ENCODE peak calls at places on chromosome 4, in eight cellular contexts. One of them, this sample, is unnamed.
A peak's percentile ranks its signal among the peaks of the same experiment; 100 is the strongest.

GRCh38 chr4:127965062-127965802 is at the start of the genes ABHD18 and MFSD8:
- DNase-seq in mesendoderm: peak; percentile 99
- DNase-seq in uterus: peak; percentile 98
- DNase-seq in neuronal stem cell: peak; percentile 97
- DNase-seq in ovary: peak; percentile 99
- DNase-seq in pancreas: peak; percentile 100
- DNase-seq in adrenal gland: peak; percentile 100
- DNase-seq in fibroblast of lung: peak; percentile 99
- DNase-seq in this sample: peak; percentile 100

GRCh38 chr4:15375707-15376106 is 52.1 kb upstream of the C1QTNF7 start:
- DNase-seq in adrenal gland: no peak
- DNase-seq in pancreas: no peak
- DNase-seq in neuronal stem cell: no peak
- DNase-seq in uterus: no peak
- DNase-seq in ovary: no peak
- DNase-seq in mesendoderm: no peak
- DNase-seq in fibroblast of lung: peak; percentile 31
- DNase-seq in this sample: no peak

GRCh38 chr4:183444953-183445543 is 612 bp downstream of the CDKN2AIP start:
- DNase-seq in adrenal gland: peak; percentile 68
- DNase-seq in ovary: peak; percentile 40
- DNase-seq in pancreas: peak; percentile 63
- DNase-seq in fibroblast of lung: peak; percentile 8
- DNase-seq in uterus: no peak
- DNase-seq in mesendoderm: peak; percentile 53
- DNase-seq in neuronal stem cell: no peak
- DNase-seq in this sample: no peak

GRCh38 chr4:86891785-86892638 is at the start of gene C4orf36:
- DNase-seq in neuronal stem cell: peak; percentile 70
- DNase-seq in fibroblast of lung: peak; percentile 45
- DNase-seq in adrenal gland: peak; percentile 67
- DNase-seq in mesendoderm: peak; percentile 94
- DNase-seq in ovary: peak; percentile 63
- DNase-seq in uterus: peak; percentile 60
- DNase-seq in pancreas: peak; percentile 78
- DNase-seq in this sample: no peak

GRCh38 chr4:90121961-90122748 is 5.0 kb upstream of the CCSER1 start:
- DNase-seq in uterus: no peak
- DNase-seq in neuronal stem cell: no peak
- DNase-seq in adrenal gland: no peak
- DNase-seq in mesendoderm: no peak
- DNase-seq in ovary: no peak
- DNase-seq in fibroblast of lung: no peak
- DNase-seq in pancreas: no peak
- DNase-seq in this sample: no peak

GRCh38 chr4:86959588-86960500 is 25.0 kb downstream of the AFF1 start:
- DNase-seq in adrenal gland: no peak
- DNase-seq in neuronal stem cell: peak; percentile 85
- DNase-seq in uterus: no peak
- DNase-seq in pancreas: no peak
- DNase-seq in ovary: no peak
- DNase-seq in mesendoderm: peak; percentile 91
- DNase-seq in fibroblast of lung: no peak
- DNase-seq in this sample: no peak

GRCh38 chr4:8732681-8733243 is 138.9 kb downstream of the HMX1 start:
- DNase-seq in adrenal gland: peak; percentile 18
- DNase-seq in uterus: no peak
- DNase-seq in ovary: no peak
- DNase-seq in mesendoderm: no peak
- DNase-seq in pancreas: no peak
- DNase-seq in fibroblast of lung: no peak
- DNase-seq in neuronal stem cell: no peak
- DNase-seq in this sample: no peak

GRCh38 chr4:132063829-132064228 is 1085.3 kb upstream of the PCDH10 start:
- DNase-seq in ovary: no peak
- DNase-seq in neuronal stem cell: no peak
- DNase-seq in fibroblast of lung: no peak
- DNase-seq in adrenal gland: no peak
- DNase-seq in pancreas: no peak
- DNase-seq in uterus: no peak
- DNase-seq in mesendoderm: no peak
- DNase-seq in this sample: no peak

GRCh38 chr4:159594576-159594975 is 491.7 kb downstream of the RAPGEF2 start:
- DNase-seq in pancreas: no peak
- DNase-seq in fibroblast of lung: no peak
- DNase-seq in uterus: no peak
- DNase-seq in ovary: no peak
- DNase-seq in neuronal stem cell: no peak
- DNase-seq in mesendoderm: peak; percentile 55
- DNase-seq in adrenal gland: no peak
- DNase-seq in this sample: no peak

GRCh38 chr4:99998062-99998880 is 48.2 kb upstream of the H2AZ1 start:
- DNase-seq in neuronal stem cell: no peak
- DNase-seq in fibroblast of lung: peak; percentile 59
- DNase-seq in uterus: no peak
- DNase-seq in mesendoderm: peak; percentile 33
- DNase-seq in pancreas: no peak
- DNase-seq in ovary: no peak
- DNase-seq in adrenal gland: no peak
- DNase-seq in this sample: no peak

GRCh38 chr4:169279111-169279510 is 8.4 kb upstream of the SH3RF1 start:
- DNase-seq in fibroblast of lung: peak; percentile 95
- DNase-seq in neuronal stem cell: no peak
- DNase-seq in ovary: no peak
- DNase-seq in uterus: no peak
- DNase-seq in adrenal gland: no peak
- DNase-seq in pancreas: no peak
- DNase-seq in mesendoderm: no peak
- DNase-seq in this sample: no peak

GRCh38 chr4:90030953-90031352 is 96.2 kb upstream of the CCSER1 start:
- DNase-seq in ovary: no peak
- DNase-seq in adrenal gland: no peak
- DNase-seq in neuronal stem cell: no peak
- DNase-seq in mesendoderm: peak; percentile 69
- DNase-seq in fibroblast of lung: no peak
- DNase-seq in uterus: no peak
- DNase-seq in pancreas: no peak
- DNase-seq in this sample: no peak

GRCh38 chr4:177093964-177094363 is 215.7 kb upstream of the NEIL3 start:
- DNase-seq in ovary: no peak
- DNase-seq in adrenal gland: no peak
- DNase-seq in neuronal stem cell: no peak
- DNase-seq in fibroblast of lung: no peak
- DNase-seq in uterus: no peak
- DNase-seq in mesendoderm: no peak
- DNase-seq in pancreas: no peak
- DNase-seq in this sample: no peak

GRCh38 chr4:76758290-76758882 is 139.6 kb downstream of the SOWAHB start:
- DNase-seq in mesendoderm: peak; percentile 65
- DNase-seq in adrenal gland: peak; percentile 77
- DNase-seq in neuronal stem cell: peak; percentile 49
- DNase-seq in fibroblast of lung: peak; percentile 88
- DNase-seq in ovary: peak; percentile 43
- DNase-seq in uterus: no peak
- DNase-seq in pancreas: no peak
- DNase-seq in this sample: no peak

GRCh38 chr4:82613111-82613510 is 51.3 kb upstream of the TMEM150C start:
- DNase-seq in pancreas: no peak
- DNase-seq in neuronal stem cell: no peak
- DNase-seq in ovary: no peak
- DNase-seq in fibroblast of lung: no peak
- DNase-seq in mesendoderm: no peak
- DNase-seq in adrenal gland: peak; percentile 31
- DNase-seq in uterus: no peak
- DNase-seq in this sample: no peak

GRCh38 chr4:19214591-19214990 is 1037.1 kb upstream of the SLIT2 start:
- DNase-seq in ovary: no peak
- DNase-seq in uterus: no peak
- DNase-seq in neuronal stem cell: no peak
- DNase-seq in fibroblast of lung: peak; percentile 26
- DNase-seq in adrenal gland: no peak
- DNase-seq in mesendoderm: no peak
- DNase-seq in pancreas: no peak
- DNase-seq in this sample: no peak

GRCh38 chr4:108527729-108528128 is 92.6 kb upstream of the RPL34 start:
- DNase-seq in adrenal gland: no peak
- DNase-seq in ovary: no peak
- DNase-seq in uterus: no peak
- DNase-seq in mesendoderm: no peak
- DNase-seq in neuronal stem cell: no peak
- DNase-seq in pancreas: no peak
- DNase-seq in fibroblast of lung: no peak
- DNase-seq in this sample: peak; percentile 50
- H3K4me1 ChIP-seq in adrenal gland: no peaks in the 10 kb centered on the region
- H3K4me1 ChIP-seq in ovary: no peaks in the 10 kb centered on the region
- H3K4me1 ChIP-seq in uterus: no peaks in the 10 kb centered on the region
- H3K4me1 ChIP-seq in mesendoderm: peaks cover 5% of the 10 kb centered on the region
- H3K4me1 ChIP-seq in neuronal stem cell: peaks cover 6% of the 10 kb centered on the region
- H3K4me1 ChIP-seq in pancreas: no peaks in the 10 kb centered on the region
- H3K4me1 ChIP-seq in fibroblast of lung: no peaks in the 10 kb centered on the region
- H3K4me1 ChIP-seq in this sample: peaks cover 58% of the 10 kb centered on the region

GRCh38 chr4:108117473-108118182 is 51.1 kb downstream of the LEF1 start:
- DNase-seq in ovary: no peak
- DNase-seq in uterus: no peak
- DNase-seq in fibroblast of lung: no peak
- DNase-seq in pancreas: no peak
- DNase-seq in neuronal stem cell: peak; percentile 74
- DNase-seq in mesendoderm: peak; percentile 96
- DNase-seq in adrenal gland: no peak
- DNase-seq in this sample: no peak
- H3K4me1 ChIP-seq in ovary: no peaks in the 10 kb centered on the region
- H3K4me1 ChIP-seq in uterus: no peaks in the 10 kb centered on the region
- H3K4me1 ChIP-seq in fibroblast of lung: no peaks in the 10 kb centered on the region
- H3K4me1 ChIP-seq in pancreas: no peaks in the 10 kb centered on the region
- H3K4me1 ChIP-seq in neuronal stem cell: peaks cover 20% of the 10 kb centered on the region
- H3K4me1 ChIP-seq in mesendoderm: peaks cover 17% of the 10 kb centered on the region
- H3K4me1 ChIP-seq in adrenal gland: peaks cover 6% of the 10 kb centered on the region
- H3K4me1 ChIP-seq in this sample: peaks cover 97% of the 10 kb centered on the region

DNA sequence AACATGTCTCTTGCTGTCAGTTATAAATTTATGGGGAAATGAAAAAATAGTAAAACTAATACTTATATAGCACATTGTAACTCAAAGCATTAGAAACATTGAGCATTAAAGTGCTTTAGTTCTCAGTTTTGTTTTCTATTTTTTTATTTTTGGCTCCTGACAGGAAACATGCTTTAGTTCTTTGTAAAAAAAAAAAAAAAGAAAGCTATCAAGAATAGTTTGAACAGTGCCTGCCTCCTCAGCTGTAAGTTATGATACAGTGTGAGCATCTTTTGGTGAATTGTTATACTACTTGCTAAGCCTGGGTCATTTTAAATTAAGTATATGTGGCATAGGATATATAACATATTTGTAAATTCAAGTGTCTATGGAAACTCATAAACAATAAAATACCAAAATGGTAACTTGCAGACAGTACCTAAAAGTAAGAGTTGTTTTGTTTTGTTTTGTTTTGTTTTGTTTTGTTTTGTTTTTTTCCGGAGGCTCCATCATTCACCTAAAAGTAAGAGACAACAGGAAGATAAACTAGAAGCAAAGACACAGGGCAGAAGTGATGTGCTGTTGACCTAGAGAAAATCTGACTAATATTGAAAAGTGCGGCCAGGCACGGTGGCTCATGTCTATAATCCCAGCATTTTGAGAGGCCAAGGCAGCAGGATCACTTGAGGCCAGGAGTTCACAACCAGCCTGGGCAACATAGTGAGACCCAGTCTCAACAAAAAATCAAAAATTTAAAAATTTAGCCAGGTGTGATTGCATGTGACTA is 5.4 kb upstream of the CENPC start:
- DNase-seq in pancreas: no peak
- DNase-seq in fibroblast of lung: no peak
- DNase-seq in ovary: no peak
- DNase-seq in uterus: no peak
- DNase-seq in adrenal gland: no peak
- DNase-seq in mesendoderm: no peak
- DNase-seq in neuronal stem cell: no peak
- DNase-seq in this sample: no peak
- H3K4me1 ChIP-seq in pancreas: peaks cover 4% of the 10 kb centered on the region
- H3K4me1 ChIP-seq in fibroblast of lung: peaks cover 2% of the 10 kb centered on the region
- H3K4me1 ChIP-seq in ovary: peaks cover 1% of the 10 kb centered on the region
- H3K4me1 ChIP-seq in uterus: no peaks in the 10 kb centered on the region
- H3K4me1 ChIP-seq in adrenal gland: no peaks in the 10 kb centered on the region
- H3K4me1 ChIP-seq in mesendoderm: no peaks in the 10 kb centered on the region
- H3K4me1 ChIP-seq in neuronal stem cell: no peaks in the 10 kb centered on the region
- H3K4me1 ChIP-seq in this sample: no peaks in the 10 kb centered on the region

GRCh38 chr4:6703786-6704185 is 5.9 kb downstream of the MRFAP1L1 start:
- DNase-seq in uterus: no peak
- DNase-seq in pancreas: no peak
- DNase-seq in mesendoderm: no peak
- DNase-seq in adrenal gland: no peak
- DNase-seq in neuronal stem cell: no peak
- DNase-seq in fibroblast of lung: no peak
- DNase-seq in ovary: no peak
- DNase-seq in this sample: no peak

GRCh38 chr4:6705638-6706037 is 4.0 kb downstream of the MRFAP1L1 start:
- DNase-seq in ovary: no peak
- DNase-seq in adrenal gland: no peak
- DNase-seq in pancreas: no peak
- DNase-seq in mesendoderm: no peak
- DNase-seq in fibroblast of lung: no peak
- DNase-seq in uterus: no peak
- DNase-seq in neuronal stem cell: no peak
- DNase-seq in this sample: no peak

GRCh38 chr4:6702761-6703160 is 6.9 kb downstream of the MRFAP1L1 start:
- DNase-seq in mesendoderm: no peak
- DNase-seq in pancreas: no peak
- DNase-seq in neuronal stem cell: no peak
- DNase-seq in fibroblast of lung: no peak
- DNase-seq in ovary: no peak
- DNase-seq in adrenal gland: no peak
- DNase-seq in uterus: no peak
- DNase-seq in this sample: no peak

GRCh38 chr4:6709230-6710114 is at the start of gene MRFAP1L1:
- DNase-seq in uterus: peak; percentile 97
- DNase-seq in ovary: peak; percentile 96
- DNase-seq in pancreas: peak; percentile 88
- DNase-seq in fibroblast of lung: peak; percentile 98
- DNase-seq in mesendoderm: peak; percentile 99
- DNase-seq in neuronal stem cell: peak; percentile 96
- DNase-seq in adrenal gland: peak; percentile 98
- DNase-seq in this sample: peak; percentile 97

DNA sequence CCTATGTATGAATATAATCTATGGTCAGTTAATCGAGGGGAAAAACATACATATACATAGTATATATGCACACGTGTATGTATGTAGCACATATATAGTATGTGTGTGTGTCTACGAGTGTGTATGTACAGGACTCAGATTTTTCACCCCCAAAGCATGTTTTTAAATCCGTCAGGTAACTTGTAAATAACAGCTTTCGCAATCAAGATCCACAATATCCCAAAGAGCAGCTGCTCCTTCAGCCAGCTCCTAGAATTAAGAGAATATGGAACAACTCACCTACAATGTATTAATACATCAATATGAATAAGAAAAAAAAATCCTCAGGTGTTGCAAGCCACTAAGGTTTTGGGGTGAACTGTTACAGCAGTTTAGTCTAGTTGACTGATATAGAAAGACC is 3.5 kb downstream of the MRFAP1L1 start:
- DNase-seq in fibroblast of lung: no peak
- DNase-seq in mesendoderm: no peak
- DNase-seq in adrenal gland: no peak
- DNase-seq in pancreas: no peak
- DNase-seq in neuronal stem cell: no peak
- DNase-seq in ovary: no peak
- DNase-seq in uterus: no peak
- DNase-seq in this sample: no peak
- H3K4me1 ChIP-seq in fibroblast of lung: peaks cover 3% of the 10 kb centered on the region
- H3K4me1 ChIP-seq in mesendoderm: peaks cover 10% of the 10 kb centered on the region
- H3K4me1 ChIP-seq in adrenal gland: peaks cover 26% of the 10 kb centered on the region
- H3K4me1 ChIP-seq in pancreas: peaks cover 27% of the 10 kb centered on the region
- H3K4me1 ChIP-seq in neuronal stem cell: peaks cover 7% of the 10 kb centered on the region
- H3K4me1 ChIP-seq in ovary: peaks cover 20% of the 10 kb centered on the region
- H3K4me1 ChIP-seq in uterus: peaks cover 5% of the 10 kb centered on the region
- H3K4me1 ChIP-seq in this sample: peaks cover 59% of the 10 kb centered on the region